ENCODE peak calls at places on chromosomes 7 and 10, in five cellular contexts. One of them, this sample, is unnamed.

GRCh38 chr7:100577507-100577906 is 3.8 kb upstream of the SAP25 start:
- DNase-seq in uterus: no peak
- DNase-seq in aorta: no peak
- DNase-seq in GM23248: no peak
- DNase-seq in small intestine: no peak
- DNase-seq in this sample: no peak

GRCh38 chr7:82293467-82293866 is 150.1 kb downstream of the CACNA2D1 start:
- DNase-seq in small intestine: no peak
- DNase-seq in aorta: no peak
- DNase-seq in GM23248: no peak
- DNase-seq in uterus: no peak
- DNase-seq in this sample: no peak

GRCh38 chr10:61784354-61785131 is 117.0 kb upstream of the ARID5B start:
- DNase-seq in GM23248: peak; percentile 30
- DNase-seq in uterus: no peak
- DNase-seq in small intestine: no peak
- DNase-seq in aorta: no peak
- DNase-seq in this sample: no peak

GRCh38 chr7:43123457-43123856 is 11.0 kb downstream of the HECW1 start:
- DNase-seq in uterus: no peak
- DNase-seq in aorta: no peak
- DNase-seq in small intestine: no peak
- DNase-seq in GM23248: no peak
- DNase-seq in this sample: no peak

GRCh38 chr7:129790136-129790535 is 162.6 kb downstream of the UBE2H start:
- DNase-seq in aorta: no peak
- DNase-seq in GM23248: peak; percentile 79
- DNase-seq in small intestine: no peak
- DNase-seq in uterus: no peak
- DNase-seq in this sample: no peak

GRCh38 chr7:130875265-130875741 is 141.3 kb upstream of the KLF14 start:
- DNase-seq in uterus: no peak
- DNase-seq in GM23248: peak; percentile 58
- DNase-seq in aorta: peak; percentile 82
- DNase-seq in small intestine: peak; percentile 59
- DNase-seq in this sample: no peak

GRCh38 chr7:28065308-28065707 is 115.3 kb downstream of the JAZF1 start:
- DNase-seq in GM23248: peak; percentile 76
- DNase-seq in aorta: no peak
- DNase-seq in uterus: peak; percentile 64
- DNase-seq in small intestine: no peak
- DNase-seq in this sample: no peak

GRCh38 chr10:106450966-106451365 is 713.5 kb downstream of the SORCS1 start:
- DNase-seq in aorta: no peak
- DNase-seq in small intestine: no peak
- DNase-seq in uterus: no peak
- DNase-seq in GM23248: peak; percentile 23
- DNase-seq in this sample: no peak

GRCh38 chr10:23067939-23068775 is 27.2 kb upstream of the MSRB2 start:
- DNase-seq in aorta: peak; percentile 91
- DNase-seq in GM23248: peak; percentile 84
- DNase-seq in small intestine: peak; percentile 88
- DNase-seq in uterus: peak; percentile 75
- DNase-seq in this sample: peak; percentile 42

GRCh38 chr7:22896917-22897316 is 74.3 kb upstream of the TOMM7 start:
- DNase-seq in small intestine: peak; percentile 94
- DNase-seq in uterus: no peak
- DNase-seq in aorta: no peak
- DNase-seq in GM23248: no peak
- DNase-seq in this sample: no peak

GRCh38 chr10:114623155-114623554 is 34.9 kb downstream of the ABLIM1 start:
- DNase-seq in uterus: no peak
- DNase-seq in GM23248: no peak
- DNase-seq in aorta: no peak
- DNase-seq in small intestine: no peak
- DNase-seq in this sample: no peak

GRCh38 chr7:143391462-143392404 is 10.6 kb downstream of the ZYX start:
- DNase-seq in small intestine: peak; percentile 59
- DNase-seq in aorta: peak; percentile 96
- DNase-seq in GM23248: peak; percentile 89
- DNase-seq in uterus: peak; percentile 85
- DNase-seq in this sample: no peak

GRCh38 chr10:11213156-11213555 is 195.5 kb downstream of the CELF2 start:
- DNase-seq in uterus: no peak
- DNase-seq in aorta: no peak
- DNase-seq in GM23248: no peak
- DNase-seq in small intestine: no peak
- DNase-seq in this sample: no peak

GRCh38 chr7:29564455-29565185 is 985 bp downstream of the PRR15 start:
- DNase-seq in uterus: peak; percentile 28
- DNase-seq in small intestine: peak; percentile 71
- DNase-seq in GM23248: peak; percentile 92
- DNase-seq in aorta: peak; percentile 89
- DNase-seq in this sample: peak; percentile 48

GRCh38 chr7:151008143-151008510 is 16.2 kb downstream of the ATG9B start:
- DNase-seq in aorta: no peak
- DNase-seq in GM23248: no peak
- DNase-seq in uterus: no peak
- DNase-seq in small intestine: no peak
- DNase-seq in this sample: no peak

GRCh38 chr7:3241686-3242258 is 59.3 kb upstream of the SDK1 start:
- DNase-seq in small intestine: no peak
- DNase-seq in aorta: no peak
- DNase-seq in uterus: no peak
- DNase-seq in GM23248: no peak
- DNase-seq in this sample: no peak

GRCh38 chr7:3243256-3243655 is 57.8 kb upstream of the SDK1 start:
- DNase-seq in uterus: no peak
- DNase-seq in aorta: no peak
- DNase-seq in GM23248: no peak
- DNase-seq in small intestine: no peak
- DNase-seq in this sample: peak; percentile 31

GRCh38 chr7:3240826-3241430 is 60.1 kb upstream of the SDK1 start:
- DNase-seq in uterus: no peak
- DNase-seq in GM23248: no peak
- DNase-seq in small intestine: no peak
- DNase-seq in aorta: no peak
- DNase-seq in this sample: no peak

GRCh38 chr7:3243680-3244079 is 57.4 kb upstream of the SDK1 start:
- DNase-seq in GM23248: no peak
- DNase-seq in uterus: no peak
- DNase-seq in aorta: no peak
- DNase-seq in small intestine: no peak
- DNase-seq in this sample: peak; percentile 21

DNA sequence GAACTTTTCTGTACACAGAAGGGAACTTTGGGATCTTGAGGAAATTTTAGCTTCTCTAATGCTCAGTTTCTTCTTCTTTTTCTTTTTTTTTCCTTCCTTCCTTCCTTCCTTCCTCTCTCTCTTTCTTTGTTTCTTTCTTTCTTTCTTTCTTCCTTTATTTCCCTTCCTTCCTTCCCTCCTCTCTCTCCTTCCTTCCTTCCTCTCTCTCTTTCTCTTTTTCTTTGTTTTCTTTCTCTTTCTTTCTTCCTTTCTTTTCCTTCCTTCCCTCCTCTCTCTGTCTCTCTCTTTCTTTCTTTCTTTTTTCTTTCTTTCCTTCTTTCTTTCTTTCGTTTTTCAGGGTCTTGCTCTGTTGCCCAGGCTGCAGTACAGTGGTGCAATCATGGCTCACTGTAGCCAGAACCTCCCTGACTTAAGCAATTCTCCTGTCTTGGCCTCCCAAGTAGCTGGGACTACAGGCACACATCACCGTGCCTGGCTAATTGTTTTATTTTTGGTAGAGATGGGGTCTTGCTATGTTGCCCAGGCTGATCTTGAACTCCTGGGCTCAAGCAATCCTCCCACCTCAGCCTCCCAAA is 58.6 kb upstream of the SDK1 start:
- DNase-seq in GM23248: no peak
- DNase-seq in uterus: no peak
- DNase-seq in aorta: no peak
- DNase-seq in small intestine: no peak
- DNase-seq in this sample: no peak
- H3K27ac ChIP-seq in GM23248: no peak overlapping the region
- H3K27ac ChIP-seq in uterus: no peak overlapping the region
- H3K27ac ChIP-seq in aorta: no peak overlapping the region
- H3K27ac ChIP-seq in small intestine: no peak overlapping the region
- H3K27ac ChIP-seq in this sample: no peak overlapping the region

DNA sequence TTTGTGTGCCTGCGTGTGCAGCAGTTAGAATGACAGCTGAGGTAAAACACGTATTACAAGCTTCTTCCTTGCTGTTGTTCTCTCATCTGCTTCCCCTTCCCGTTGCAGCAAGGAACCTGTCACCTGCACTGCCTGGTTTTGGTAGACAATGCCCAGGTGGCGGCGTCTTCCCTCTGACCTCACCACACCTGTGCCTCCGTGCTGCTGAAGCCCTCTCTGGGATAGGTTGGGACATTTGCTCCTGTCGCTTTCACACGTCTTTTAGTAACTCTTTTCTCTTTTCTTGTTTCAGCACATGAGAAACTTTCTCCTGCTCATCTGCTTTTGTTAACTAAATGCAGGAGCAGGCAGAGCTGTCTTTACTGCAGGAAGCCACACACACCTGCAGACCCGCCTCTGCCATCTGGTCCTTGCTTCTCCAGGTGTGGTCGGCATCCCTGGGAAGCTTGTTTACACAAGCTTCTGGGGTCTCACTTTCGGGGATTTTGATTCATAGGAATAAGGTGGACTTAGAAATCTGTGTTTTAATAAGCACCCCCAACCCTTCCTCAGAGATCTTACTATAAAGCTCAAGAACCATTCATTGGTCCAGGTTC is 60.7 kb upstream of the EXOC6 start:
- DNase-seq in uterus: no peak
- DNase-seq in GM23248: no peak
- DNase-seq in small intestine: no peak
- DNase-seq in aorta: no peak
- DNase-seq in this sample: no peak
- H3K27ac ChIP-seq in uterus: no peak overlapping the region
- H3K27ac ChIP-seq in GM23248: no peak overlapping the region
- H3K27ac ChIP-seq in small intestine: no peak overlapping the region
- H3K27ac ChIP-seq in aorta: no peak overlapping the region
- H3K27ac ChIP-seq in this sample: no peak overlapping the region

DNA sequence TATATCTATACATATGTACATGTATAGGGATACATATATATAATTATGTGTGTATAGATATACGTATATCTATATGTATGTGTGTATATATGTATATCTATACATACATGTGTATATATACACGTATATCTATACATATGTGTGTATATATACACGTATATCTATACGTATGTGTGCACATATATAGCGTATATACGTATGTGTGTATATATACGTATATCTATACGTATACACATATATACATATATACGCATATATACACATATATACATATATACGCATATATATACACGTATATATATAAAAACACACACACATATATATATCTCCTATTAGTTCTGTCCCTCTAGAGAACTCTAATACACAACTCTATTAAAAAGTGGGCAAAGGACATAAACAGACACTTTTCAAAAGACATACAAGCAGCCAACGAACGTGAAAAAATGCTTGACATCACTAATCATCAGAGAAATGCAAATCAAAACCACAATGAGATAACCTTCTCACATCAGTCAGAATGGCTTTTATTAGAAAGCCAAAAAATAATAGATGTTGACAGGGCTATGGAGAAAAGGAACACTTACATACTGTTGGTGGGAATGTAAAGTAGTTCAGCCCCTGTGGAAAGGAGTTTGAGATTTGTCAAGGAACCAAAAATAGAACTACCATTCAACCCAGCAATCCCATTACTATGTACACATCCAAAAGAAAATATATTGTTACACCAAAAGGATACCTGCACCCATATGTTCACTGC is 22.0 kb upstream of the TMEM120A start:
- DNase-seq in aorta: no peak
- DNase-seq in small intestine: no peak
- DNase-seq in GM23248: no peak
- DNase-seq in uterus: no peak
- DNase-seq in this sample: no peak
- H3K27ac ChIP-seq in aorta: no peak overlapping the region
- H3K27ac ChIP-seq in small intestine: no peak overlapping the region
- H3K27ac ChIP-seq in GM23248: no peak overlapping the region
- H3K27ac ChIP-seq in uterus: no peak overlapping the region
- H3K27ac ChIP-seq in this sample: no peak overlapping the region

DNA sequence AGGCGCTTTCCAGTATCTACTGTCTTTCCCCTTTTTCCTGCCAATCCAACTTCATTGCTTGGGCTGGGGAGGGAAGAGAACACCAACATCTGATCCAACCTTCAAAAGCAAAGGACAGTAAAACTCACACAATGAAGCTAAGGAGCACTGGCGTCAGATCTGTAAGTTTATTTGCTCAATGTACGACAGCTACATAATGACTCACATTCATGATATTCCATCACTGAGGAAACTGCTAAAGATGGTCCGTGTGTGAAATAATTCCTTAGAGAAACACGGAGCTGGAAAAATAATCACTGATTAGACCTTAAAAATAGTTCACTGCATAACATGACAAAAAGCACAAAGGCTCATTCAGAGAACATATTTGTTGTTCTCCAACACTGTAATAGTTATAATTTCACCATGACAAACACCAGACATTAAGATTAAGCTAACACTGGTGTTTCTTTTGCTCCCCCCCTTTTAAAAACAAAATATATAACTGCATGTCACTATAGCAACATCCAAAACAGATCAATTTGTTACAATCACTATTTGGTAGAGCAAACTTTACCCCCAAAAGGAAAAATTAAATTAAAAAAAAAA is 24.3 kb downstream of the HSPB1 start:
- DNase-seq in small intestine: no peak
- DNase-seq in aorta: no peak
- DNase-seq in GM23248: peak; percentile 65
- DNase-seq in uterus: no peak
- DNase-seq in this sample: peak; percentile 72
- H3K27ac ChIP-seq in small intestine: no peak overlapping the region
- H3K27ac ChIP-seq in aorta: no peak overlapping the region
- H3K27ac ChIP-seq in GM23248: peak overlapping the region; percentile 44
- H3K27ac ChIP-seq in uterus: peak overlapping the region; percentile 45
- H3K27ac ChIP-seq in this sample: peak overlapping the region; percentile 35

GRCh38 chr7:47038621-47039020 is 543.3 kb downstream of the TNS3 start:
- DNase-seq in aorta: no peak
- DNase-seq in uterus: no peak
- DNase-seq in GM23248: no peak
- DNase-seq in small intestine: no peak
- DNase-seq in this sample: no peak

GRCh38 chr7:47039899-47040298 is 542.0 kb downstream of the TNS3 start:
- DNase-seq in GM23248: peak; percentile 81
- DNase-seq in small intestine: no peak
- DNase-seq in aorta: no peak
- DNase-seq in uterus: no peak
- DNase-seq in this sample: no peak

GRCh38 chr7:47042669-47043068 is 539.2 kb downstream of the TNS3 start:
- DNase-seq in small intestine: no peak
- DNase-seq in aorta: no peak
- DNase-seq in uterus: no peak
- DNase-seq in GM23248: no peak
- DNase-seq in this sample: no peak

GRCh38 chr7:47039089-47039648 is 542.7 kb downstream of the TNS3 start:
- DNase-seq in aorta: no peak
- DNase-seq in uterus: no peak
- DNase-seq in small intestine: no peak
- DNase-seq in GM23248: no peak
- DNase-seq in this sample: no peak

GRCh38 chr7:47040795-47041194 is 541.1 kb downstream of the TNS3 start:
- DNase-seq in uterus: no peak
- DNase-seq in GM23248: no peak
- DNase-seq in aorta: no peak
- DNase-seq in small intestine: no peak
- DNase-seq in this sample: no peak
- H3K27ac ChIP-seq in uterus: peak overlapping the region; percentile 65
- H3K27ac ChIP-seq in GM23248: no peak overlapping the region
- H3K27ac ChIP-seq in aorta: no peak overlapping the region
- H3K27ac ChIP-seq in small intestine: no peak overlapping the region
- H3K27ac ChIP-seq in this sample: no peak overlapping the region

This sample was measured in SJSA1.